ENCODE peak calls at places on chromosomes 4 and X, in eight cellular contexts. T is HuH-7, U is Right ventricle myocardium inferior, H is C1 segment of cervical spinal cord, V is kidney epithelial cell, F is GM12891, S is KBM-7, Q is T-helper 1 cell. I is an unnamed sample.

GRCh38 chr4:150668824-150669223 is 86.9 kb downstream of the MAB21L2 start:
- DNase-seq in F (no peak), V (no peak), U (no peak), T (peak), H (no peak), Q (no peak), S (no peak), I (no peak)

GRCh38 chr4:186729856-186730255 is 6.2 kb upstream of the FAT1 start:
- DNase-seq in U (no peak), V (no peak), Q (no peak), H (no peak), F (no peak), S (no peak), T (no peak), I (no peak)

GRCh38 chr4:42397256-42397634 is at the start of gene SHISA3:
- DNase-seq in S (peak), U (peak), Q (no peak), H (no peak), V (no peak), T (no peak), F (peak), I (no peak)

GRCh38 chr4:5930456-5930855 is 37.6 kb upstream of the CRMP1 start:
- DNase-seq in Q (no peak), U (no peak), H (no peak), T (no peak), S (no peak), F (no peak), V (no peak), I (no peak)

GRCh38 chrX:88982933-88983332 is 235.9 kb downstream of the CPXCR1 start:
- DNase-seq in V (no peak), T (no peak), Q (no peak), S (no peak), F (no peak), H (no peak), U (no peak), I (no peak)

GRCh38 chr4:74933562-74934015 is 673 bp downstream of the PARM1 start:
- DNase-seq in S (no peak), U (no peak), F (peak), V (no peak), T (peak), H (no peak), Q (no peak), I (no peak)

GRCh38 chrX:102745513-102746133 is 25.1 kb downstream of the GPRASP3 start:
- DNase-seq in V (no peak), H (no peak), U (no peak), S (no peak), F (no peak), T (no peak), Q (no peak), I (no peak)

GRCh38 chr4:186798951-186799659 is 75.4 kb upstream of the FAT1 start:
- DNase-seq in Q (no peak), S (no peak), H (no peak), T (no peak), U (no peak), V (no peak), F (no peak), I (no peak)

GRCh38 chrX:151543706-151544105 is 19.8 kb upstream of the PASD1 start:
- DNase-seq in T (no peak), Q (no peak), F (no peak), U (no peak), H (no peak), S (peak), V (no peak), I (no peak)

GRCh38 chrX:72094894-72095293 is 36.8 kb downstream of the RTL5 start:
- DNase-seq in U (no peak), V (no peak), Q (peak), F (peak), H (no peak), S (peak), T (no peak), I (peak)

GRCh38 chr4:176054942-176055341 is 10.7 kb upstream of the WDR17 start:
- DNase-seq in S (peak), F (no peak), Q (no peak), V (no peak), T (no peak), H (no peak), U (no peak), I (no peak)

GRCh38 chr4:78068481-78068880 is 11.4 kb downstream of the FRAS1 start:
- DNase-seq in V (no peak), Q (no peak), F (no peak), S (no peak), H (no peak), T (no peak), U (no peak), I (no peak)

GRCh38 chr4:26459054-26459755 is 31.1 kb downstream of the CCKAR start:
- DNase-seq in F (peak), Q (no peak), H (no peak), S (peak), U (no peak), T (peak), V (peak), I (no peak)

GRCh38 chr4:140243345-140243753 is 89.4 kb upstream of the MAML3 start:
- DNase-seq in H (no peak), V (no peak), S (peak), Q (no peak), F (no peak), T (peak), U (no peak), I (no peak)

GRCh38 chrX:150848914-150849365 is 49.5 kb downstream of the CD99L2 start:
- DNase-seq in Q (no peak), S (peak), F (no peak), V (peak), U (no peak), H (no peak), T (peak), I (no peak)

GRCh38 chrX:75781618-75782017 is 3.4 kb downstream of the MAGEE2 start:
- DNase-seq in S (no peak), V (no peak), H (peak), T (no peak), F (no peak), U (no peak), Q (no peak), I (no peak)

GRCh38 chr4:98662619-98663225 is 4.3 kb upstream of the TSPAN5 start:
- DNase-seq in T (no peak), H (no peak), V (no peak), F (no peak), S (peak), Q (no peak), U (no peak), I (peak)

GRCh38 chr4:120874792-120875774 is 47.4 kb downstream of the PRDM5 start:
- DNase-seq in F (no peak), H (no peak), S (no peak), U (no peak), V (no peak), T (no peak), Q (no peak), I (no peak)

GRCh38 chr4:73619351-73619750 is 885 bp downstream of the RASSF6 start:
- DNase-seq in Q (no peak), F (no peak), S (no peak), H (no peak), T (no peak), U (no peak), V (no peak), I (no peak)

GRCh38 chr4:147725673-147726072 is 6.2 kb upstream of the ARHGAP10 start:
- DNase-seq in F (no peak), H (no peak), U (no peak), Q (no peak), S (no peak), T (no peak), V (no peak), I (no peak)

GRCh38 chrX:69535661-69536060 is 31.5 kb downstream of the NALF2 start:
- DNase-seq in F (no peak), H (no peak), T (no peak), U (no peak), V (no peak), Q (no peak), S (no peak), I (no peak)

GRCh38 chrX:40065291-40066046 is 32.3 kb downstream of the BCOR start:
- DNase-seq in S (peak), U (no peak), T (no peak), V (no peak), H (no peak), Q (no peak), F (no peak), I (no peak)

GRCh38 chr4:141046255-141046654 is 87.0 kb downstream of the RNF150 start:
- DNase-seq in Q (no peak), F (no peak), H (no peak), T (no peak), S (no peak), V (peak), U (no peak), I (no peak)

GRCh38 chr4:153095448-153096204 is 108.6 kb upstream of the TRIM2 start:
- DNase-seq in S (no peak), Q (no peak), T (no peak), V (no peak), F (no peak), H (no peak), U (no peak), I (no peak)

GRCh38 chr4:80539190-80539589 is 203.7 kb downstream of the CFAP299 start:
- DNase-seq in Q (no peak), H (no peak), U (no peak), T (no peak), V (no peak), F (no peak), S (no peak), I (no peak)

GRCh38 chr4:87150498-87151261 is 69.7 kb downstream of the KLHL8 start:
- DNase-seq in Q (no peak), V (peak), H (peak), S (peak), F (no peak), T (peak), U (no peak), I (no peak)

GRCh38 chr4:184851200-184851541 is 25.4 kb upstream of the ACSL1 start:
- DNase-seq in Q (no peak), F (no peak), V (no peak), H (no peak), U (no peak), S (no peak), T (no peak), I (no peak)

GRCh38 chr4:158538176-158538575 is 16.5 kb downstream of the RXFP1 start:
- DNase-seq in T (no peak), H (no peak), U (no peak), F (no peak), Q (no peak), S (peak), V (no peak), I (no peak)